ENCODE peak calls at places on chromosomes 13 and 19, in four cellular contexts. R is HepG2, E is WTC11, C is K562. H is an unnamed sample.

GRCh38 chr13:114007566-114007965 is 33.7 kb upstream of the C13orf46 start:
- DNase-seq in R (no peak), E (peak), C (no peak), H (no peak)

GRCh38 chr19:17103177-17103576 is 27.6 kb downstream of the MYO9B start:
- DNase-seq in R (peak), C (peak), E (peak), H (peak)

GRCh38 chr13:66994097-66994496 is 236.0 kb downstream of the PCDH9 start:
- DNase-seq in E (peak), R (peak), C (peak), H (peak)

GRCh38 chr19:31568724-31569123 is 219.5 kb upstream of the TSHZ3 start:
- DNase-seq in E (no peak), R (no peak), C (no peak), H (no peak)

GRCh38 chr13:85528578-85529215 is 270.5 kb downstream of the SLITRK6 start:
- DNase-seq in E (no peak), R (no peak), C (no peak), H (peak)

GRCh38 chr19:38989066-38989605 is 13.6 kb upstream of the FBXO17 start:
- DNase-seq in C (peak), E (peak), R (no peak), H (peak)

GRCh38 chr19:1119475-1120217 is 15.9 kb downstream of the GPX4 start:
- DNase-seq in E (no peak), R (no peak), C (no peak), H (no peak)

GRCh38 chr13:94707400-94708021 is 4.8 kb downstream of the SOX21 start:
- DNase-seq in R (no peak), E (peak), C (no peak), H (peak)

GRCh38 chr13:35474551-35474950 is 1.9 kb downstream of the MAB21L1 start:
- DNase-seq in C (no peak), E (no peak), R (no peak), H (no peak)

GRCh38 chr13:114142137-114142550 is 9.7 kb upstream of the RASA3 start:
- DNase-seq in C (no peak), E (peak), R (no peak), H (no peak)

GRCh38 chr13:27973291-27973690 is 4.2 kb upstream of the CDX2 start:
- DNase-seq in C (no peak), R (no peak), E (no peak), H (no peak)

GRCh38 chr19:16078759-16079707 is 2.7 kb downstream of the TPM4 start:
- DNase-seq in E (no peak), C (peak), R (peak), H (peak)

GRCh38 chr19:8449830-8450229 is 5.1 kb downstream of the HNRNPM start:
- DNase-seq in R (peak), E (no peak), C (no peak), H (no peak)

GRCh38 chr19:35669974-35670373 is 3.7 kb downstream of the UPK1A start:
- DNase-seq in R (no peak), C (no peak), E (no peak), H (no peak)

GRCh38 chr13:110758195-110758594 is 44.7 kb downstream of the ING1 start:
- DNase-seq in R (no peak), C (no peak), E (no peak), H (no peak)

GRCh38 chr13:112451512-112452379 is 75.6 kb downstream of the SPACA7 start:
- DNase-seq in R (no peak), E (no peak), C (no peak), H (no peak)

GRCh38 chr13:91097269-91097668 is 250.2 kb upstream of the MIR17HG start:
- DNase-seq in C (no peak), E (no peak), R (no peak), H (no peak)

GRCh38 chr13:95156208-95156607 is 145.0 kb downstream of the ABCC4 start:
- DNase-seq in R (peak), C (no peak), E (no peak), H (no peak)

GRCh38 chr13:84607614-84608013 is 725.3 kb upstream of the SLITRK1 start:
- DNase-seq in R (no peak), C (no peak), E (no peak), H (no peak)

GRCh38 chr19:45115809-45116615 is 23.0 kb downstream of the PPP1R37 start:
- DNase-seq in C (no peak), E (no peak), R (no peak), H (no peak)

GRCh38 chr13:93776936-93777335 is 550.3 kb downstream of the GPC6 start:
- DNase-seq in R (no peak), E (no peak), C (no peak), H (no peak)

GRCh38 chr13:79631260-79631659 is 150.3 kb downstream of the NDFIP2 start:
- DNase-seq in R (no peak), E (no peak), C (no peak), H (peak)

GRCh38 chr19:42420055-42420544 is 7.1 kb downstream of the LIPE start:
- DNase-seq in R (peak), C (peak), E (peak), H (peak)

GRCh38 chr19:34399886-34400285 is 4.3 kb upstream of the PDCD2L start:
- DNase-seq in R (no peak), E (no peak), C (no peak), H (no peak)

GRCh38 chr13:101291647-101292515 is 124.4 kb downstream of the NALCN start:
- DNase-seq in R (no peak), C (no peak), E (no peak), H (no peak)

GRCh38 chr19:11091343-11092153 is 2.3 kb downstream of the LDLR start:
- DNase-seq in E (no peak), C (peak), R (peak), H (peak)

GRCh38 chr13:33125821-33126570 is 109.8 kb downstream of the KL start:
- DNase-seq in C (peak), E (no peak), R (peak), H (peak)

GRCh38 chr13:28609936-28610335 is 49.0 kb upstream of the POMP start:
- DNase-seq in C (no peak), E (no peak), R (no peak), H (no peak)

GRCh38 chr13:30726192-30726591 is 9.2 kb upstream of the ALOX5AP start:
- DNase-seq in R (no peak), C (no peak), E (no peak), H (no peak)

DNA sequence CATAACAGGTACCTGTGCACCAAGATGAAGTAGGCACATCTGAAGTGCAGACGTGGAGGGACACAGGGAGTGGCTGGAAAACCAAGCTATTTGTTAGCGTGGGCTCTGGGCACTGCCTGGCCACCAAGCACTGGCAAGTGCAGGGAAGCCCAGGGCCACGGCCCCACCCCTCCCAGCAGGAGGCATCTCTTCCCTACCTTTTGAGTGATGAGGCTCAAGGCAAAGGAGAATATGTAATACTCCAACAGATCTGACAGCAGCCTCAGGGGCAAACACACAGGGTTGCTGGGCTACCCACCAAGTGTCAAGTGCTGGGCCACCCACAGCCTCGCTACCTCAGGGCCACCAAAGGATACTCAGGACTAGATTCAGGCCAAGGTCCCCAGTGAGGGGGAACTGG is 11.6 kb downstream of the TUBA3C start:
- DNase-seq in C (no peak), E (no peak), R (no peak), H (no peak)
- TF ChIP-seq HMGXB4 in C (no peak), E (no peak), R (no peak), H (no peak)

DNA sequence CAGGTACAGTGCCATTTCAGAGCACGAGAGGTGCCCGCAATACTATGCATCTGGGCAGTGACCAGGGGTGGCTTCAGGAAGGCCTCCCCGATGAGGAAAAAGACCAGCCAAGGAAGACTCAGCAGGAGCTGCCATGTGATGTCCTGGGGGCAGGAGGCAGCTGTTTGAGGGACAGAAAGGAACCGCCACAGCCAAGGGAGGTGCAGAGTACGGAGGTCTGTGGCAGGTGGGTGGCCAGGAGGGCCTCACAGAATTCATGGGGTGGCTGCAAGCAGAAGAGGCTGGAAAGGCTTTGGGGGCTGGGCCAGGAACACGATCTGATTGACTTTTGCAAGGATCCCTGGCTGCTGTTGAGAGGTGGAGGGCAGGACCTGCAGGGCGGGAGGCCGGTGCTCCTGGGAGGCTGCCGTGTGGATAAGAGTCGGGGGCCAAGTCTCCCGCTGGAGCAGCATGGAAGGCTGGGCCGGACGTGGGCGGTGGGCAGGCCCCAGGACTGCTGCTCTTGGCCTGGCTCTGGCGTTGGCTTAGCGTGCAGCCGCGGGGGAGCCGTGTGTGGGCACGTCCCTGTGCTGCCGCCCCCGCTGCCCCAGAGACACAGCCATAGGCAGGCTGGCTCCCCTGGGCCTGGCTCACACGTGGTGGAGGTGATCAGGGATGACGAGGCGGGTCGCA is 29.1 kb downstream of the CEBPA start:
- DNase-seq in E (no peak), R (no peak), C (no peak), H (no peak)
- TF ChIP-seq HMGXB4 in E (no peak), R (no peak), C (no peak), H (no peak)

DNA sequence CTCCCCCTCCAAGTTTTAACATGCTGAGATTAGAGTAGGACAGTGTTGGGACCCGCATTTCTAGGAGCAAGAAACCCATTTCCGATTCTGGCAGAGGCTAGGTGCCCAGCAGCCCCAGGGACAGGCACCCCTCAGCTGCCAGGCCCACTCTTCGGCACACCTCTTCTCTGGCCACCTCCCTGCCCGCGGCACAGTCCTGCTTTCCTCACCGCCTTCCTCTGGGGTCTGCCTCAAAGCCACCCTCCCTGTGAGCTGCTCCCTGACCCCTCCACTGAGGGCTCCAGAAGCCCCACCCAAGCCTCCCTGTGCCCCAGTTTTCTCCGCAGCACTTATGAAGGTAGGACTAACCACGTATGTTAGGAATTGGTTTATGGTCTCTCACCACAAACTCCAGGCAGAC is 79.9 kb downstream of the STK24 start:
- DNase-seq in E (no peak), R (no peak), C (no peak), H (no peak)
- TF ChIP-seq HMGXB4 in E (no peak), R (no peak), C (no peak), H (no peak)

GRCh38 chr19:49213791-49214190 is 56.2 kb downstream of the TRPM4 start:
- DNase-seq in C (peak), R (no peak), E (peak), H (peak)

GRCh38 chr19:49212302-49212701 is 54.7 kb downstream of the TRPM4 start:
- DNase-seq in R (no peak), C (peak), E (no peak), H (no peak)

GRCh38 chr19:49214701-49215100 is 57.1 kb downstream of the TRPM4 start:
- DNase-seq in E (no peak), R (no peak), C (no peak), H (no peak)

GRCh38 chr19:49210901-49211451 is 53.4 kb downstream of the TRPM4 start:
- DNase-seq in C (no peak), E (no peak), R (no peak), H (no peak)

DNA sequence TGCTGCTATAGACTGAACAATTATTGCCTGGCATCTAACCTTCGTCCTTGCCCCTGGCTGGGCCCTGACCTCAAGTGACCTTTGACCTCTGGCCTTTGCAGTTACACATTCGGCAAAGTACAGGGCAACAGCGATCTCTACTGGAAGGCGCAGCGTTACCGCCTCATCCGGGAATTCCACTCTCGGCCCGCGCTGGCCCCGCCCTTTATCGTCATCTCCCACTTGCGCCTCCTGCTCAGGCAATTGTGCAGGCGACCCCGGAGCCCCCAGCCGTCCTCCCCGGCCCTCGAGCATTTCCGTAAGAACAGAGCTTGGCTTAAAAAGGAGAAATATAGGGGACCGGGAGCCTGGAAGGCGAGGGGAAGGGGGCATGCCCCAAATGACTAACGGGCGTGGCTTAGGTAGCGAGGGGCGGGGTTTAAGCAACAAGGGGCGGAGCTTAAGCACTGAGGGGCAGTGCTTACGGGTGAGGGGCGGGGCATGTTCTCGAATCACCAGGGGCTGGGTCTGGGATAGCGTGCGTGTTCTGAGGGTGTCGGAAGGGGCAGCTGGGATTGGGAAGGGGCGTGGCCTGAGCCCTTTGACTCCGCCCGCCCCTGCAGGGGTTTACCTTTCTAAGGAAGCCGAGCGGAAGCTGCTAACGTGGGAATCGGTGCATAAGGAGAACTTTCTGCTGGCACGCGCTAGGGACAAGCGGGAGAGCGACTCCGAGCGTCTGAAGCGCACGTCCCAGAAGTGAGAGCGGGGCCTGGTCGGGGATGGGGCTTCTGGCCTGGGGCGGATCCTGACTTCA is 52.7 kb downstream of the TRPM4 start:
- DNase-seq in C (peak), E (peak), R (no peak), H (peak)
- TF ChIP-seq HMGXB4 in C (no peak), E (no peak), R (no peak), H (no peak)

GRCh38 chr19:40411125-40411842 is 1.9 kb downstream of the PRX start:
- DNase-seq in C (no peak), E (no peak), R (no peak), H (no peak)
- TF ChIP-seq HMGXB4 in C (no peak), E (no peak), R (no peak), H (no peak)

GRCh38 chr19:55622242-55622969 is 2.0 kb downstream of the ZNF784 start:
- DNase-seq in C (no peak), R (no peak), E (no peak), H (no peak)
- TF ChIP-seq HMGXB4 in C (no peak), R (no peak), E (no peak), H (no peak)

GRCh38 chr19:30228113-30228725 is 144.0 kb upstream of the ZNF536 start:
- DNase-seq in E (peak), R (no peak), C (no peak), H (no peak)

GRCh38 chr19:30227661-30228112 is 144.5 kb upstream of the ZNF536 start:
- DNase-seq in R (peak), C (peak), E (peak), H (peak)

GRCh38 chr19:30228726-30229523 is 143.3 kb upstream of the ZNF536 start:
- DNase-seq in E (no peak), C (no peak), R (no peak), H (peak)

GRCh38 chr19:30231408-30232318 is 140.5 kb upstream of the ZNF536 start:
- DNase-seq in R (no peak), E (no peak), C (no peak), H (no peak)

DNA sequence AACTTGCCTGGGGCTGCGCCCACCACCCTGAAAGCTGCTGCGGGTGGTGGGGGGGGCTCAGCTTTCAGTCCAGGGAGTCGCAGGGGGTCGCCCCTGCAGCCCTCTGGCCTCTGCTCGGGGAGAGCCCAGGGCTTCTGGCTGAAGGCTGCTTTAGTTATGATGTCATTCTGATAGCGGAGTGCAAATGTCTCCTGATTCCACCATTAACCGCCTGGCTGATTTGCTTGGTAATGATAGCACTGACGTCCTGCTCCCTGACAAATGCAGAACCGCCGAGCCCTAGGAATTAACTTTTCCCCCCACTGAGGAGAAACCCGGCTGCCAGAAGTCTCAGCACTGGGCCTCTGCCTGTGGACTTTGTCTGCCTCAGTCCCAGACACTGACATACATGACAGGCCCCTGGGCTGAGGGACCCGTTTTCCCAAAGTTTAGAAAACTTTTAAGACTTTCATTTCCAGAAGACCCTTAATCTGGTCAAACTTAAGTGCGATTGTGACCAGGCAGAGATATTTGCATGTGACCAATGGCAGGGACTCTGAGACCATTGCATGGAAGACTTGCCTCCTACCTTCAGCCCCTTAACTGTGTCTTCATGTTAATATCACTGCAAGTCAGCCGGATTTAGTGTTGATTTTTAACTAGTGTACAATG is 142.5 kb upstream of the ZNF536 start:
- DNase-seq in C (no peak), E (no peak), R (no peak), H (no peak)
- TF ChIP-seq HMGXB4 in C (no peak), E (no peak), R (no peak), H (no peak)